ENCODE peak calls at places on chromosome 10, in four cellular contexts. X is MM.1S, W is hepatocyte, U is AG04450. P is an unnamed sample.

GRCh38 chr10:112446855-112447691 is at the start of the genes VTI1A and ZDHHC6:
- DNase-seq in X (peak; percentile 87), W (peak; percentile 93), U (peak; percentile 61), P (peak; percentile 84)

GRCh38 chr10:114195079-114195478 is 15.9 kb downstream of the TDRD1 start:
- DNase-seq in X (peak; percentile 79), W (no peak), U (no peak), P (no peak)

GRCh38 chr10:52443419-52444388 is 129.6 kb downstream of the DKK1 start:
- DNase-seq in X (no peak), W (no peak), U (peak; percentile 44), P (peak; percentile 81)

GRCh38 chr10:121559321-121559720 is 38.9 kb downstream of the FGFR2 start:
- DNase-seq in X (peak; percentile 75), W (no peak), U (no peak), P (no peak)

GRCh38 chr10:83698899-83699298 is 440.4 kb upstream of the GHITM start:
- DNase-seq in X (no peak), W (no peak), U (no peak), P (no peak)

GRCh38 chr10:94116848-94117247 is 123.1 kb downstream of the PLCE1 start:
- DNase-seq in X (no peak), W (no peak), U (no peak), P (no peak)

GRCh38 chr10:60114765-60115586 is 208.6 kb upstream of the CCDC6 start:
- DNase-seq in X (peak; percentile 61), W (peak; percentile 64), U (peak; percentile 43), P (no peak)

GRCh38 chr10:119341236-119342016 is 134.1 kb downstream of the GRK5 start:
- DNase-seq in X (no peak), W (peak; percentile 77), U (no peak), P (peak; percentile 52)

GRCh38 chr10:47025540-47026300 is 114.5 kb downstream of the PTPN20 start:
- DNase-seq in X (no peak), W (no peak), U (no peak), P (no peak)

GRCh38 chr10:46301056-46301645 is 14.4 kb downstream of the ANTXRL start:
- DNase-seq in X (no peak), W (no peak), U (no peak), P (no peak)

GRCh38 chr10:78475501-78475900 is 441.8 kb downstream of the RPS24 start:
- DNase-seq in X (no peak), W (no peak), U (no peak), P (no peak)

GRCh38 chr10:96959733-96960132 is 127.6 kb downstream of the LCOR start:
- DNase-seq in X (no peak), W (no peak), U (no peak), P (no peak)

GRCh38 chr10:61140765-61141392 is 196.9 kb upstream of the RHOBTB1 start:
- DNase-seq in X (peak; percentile 50), W (peak; percentile 62), U (peak; percentile 51), P (peak; percentile 30)

GRCh38 chr10:49350856-49351532 is 44.9 kb downstream of the DRGX start:
- DNase-seq in X (no peak), W (no peak), U (no peak), P (no peak)

GRCh38 chr10:11609052-11609451 is 2.4 kb downstream of the USP6NL start:
- DNase-seq in X (no peak), W (no peak), U (no peak), P (no peak)

GRCh38 chr10:31605846-31606543 is 287.0 kb downstream of the ZEB1 start:
- DNase-seq in X (no peak), W (no peak), U (no peak), P (no peak)

GRCh38 chr10:629186-629998 is 60.1 kb downstream of the DIP2C start:
- DNase-seq in X (no peak), W (no peak), U (no peak), P (no peak)

GRCh38 chr10:46546591-46547330 is 9.7 kb downstream of the GPRIN2 start:
- DNase-seq in X (no peak), W (no peak), U (no peak), P (peak; percentile 55)

GRCh38 chr10:25130911-25131310 is 43.9 kb upstream of the GPR158 start:
- DNase-seq in X (no peak), W (no peak), U (no peak), P (peak; percentile 4)

GRCh38 chr10:59995862-59996261 is 89.5 kb upstream of the CCDC6 start:
- DNase-seq in X (no peak), W (no peak), U (no peak), P (no peak)

GRCh38 chr10:70145166-70145665 is 1.3 kb downstream of the TYSND1 start:
- DNase-seq in X (no peak), W (no peak), U (no peak), P (peak; percentile 31)
- H3K27ac ChIP-seq in X (peak overlapping the region; percentile 81), W (peak overlapping the region; percentile 88), U (peak overlapping the region; percentile 52), P (peak overlapping the region; percentile 95)

GRCh38 chr10:130423455-130424305 is 287.5 kb downstream of the GLRX3 start:
- DNase-seq in X (no peak), W (no peak), U (no peak), P (no peak)

GRCh38 chr10:130424418-130424817 is 288.2 kb downstream of the GLRX3 start:
- DNase-seq in X (no peak), W (no peak), U (no peak), P (no peak)

GRCh38 chr10:130425169-130425568 is 289.0 kb downstream of the GLRX3 start:
- DNase-seq in X (no peak), W (no peak), U (no peak), P (no peak)

GRCh38 chr10:130421909-130422308 is 285.7 kb downstream of the GLRX3 start:
- DNase-seq in X (no peak), W (no peak), U (no peak), P (no peak)

GRCh38 chr10:130422366-130423324 is 286.5 kb downstream of the GLRX3 start:
- DNase-seq in X (no peak), W (no peak), U (no peak), P (no peak)
- TF ChIP-seq CTCF in X (no peak), W (no peak), U (no peak), P (no peak)

GRCh38 chr10:44981172-44982113 is 2.8 kb upstream of the DEPP1 start:
- DNase-seq in X (no peak), W (peak; percentile 70), U (peak; percentile 58), P (peak; percentile 69)
- H3K27ac ChIP-seq in X (no peak overlapping the region), W (peak overlapping the region; percentile 78), U (peak overlapping the region; percentile 98), P (peak overlapping the region; percentile 74)

DNA sequence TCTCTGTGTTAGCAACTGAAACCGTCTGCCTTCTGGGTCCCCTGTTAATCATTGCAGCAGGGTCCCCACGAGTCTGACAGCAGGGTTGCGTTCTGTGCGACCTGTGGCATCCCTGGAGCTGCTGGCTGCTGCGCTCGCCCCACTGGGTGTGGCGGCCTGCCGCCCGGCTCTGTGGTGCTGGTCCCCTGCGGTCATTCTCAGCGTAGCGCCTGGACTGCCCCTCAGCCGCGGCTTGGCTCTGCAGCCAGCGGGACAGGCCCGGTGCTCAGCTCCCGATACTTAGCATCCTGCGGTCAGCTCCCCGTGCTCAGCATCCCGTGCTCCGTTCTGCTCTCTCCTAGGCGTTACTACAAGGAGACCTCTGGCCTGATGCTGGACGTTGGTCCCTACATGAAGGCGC is 35.0 kb downstream of the LHPP start:
- DNase-seq in X (no peak), W (no peak), U (no peak), P (no peak)
- TF ChIP-seq CTCF in X (no peak), W (no peak), U (no peak), P (no peak)

GRCh38 chr10:132563485-132564248 is 26.1 kb downstream of the INPP5A start:
- DNase-seq in X (no peak), W (no peak), U (no peak), P (no peak)
- H3K27ac ChIP-seq in X (no peak overlapping the region), W (no peak overlapping the region), U (no peak overlapping the region), P (no peak overlapping the region)

GRCh38 chr10:34794835-34795234 is 20.3 kb downstream of the PARD3 start:
- DNase-seq in X (no peak), W (no peak), U (no peak), P (no peak)
- TF ChIP-seq CTCF in X (no peak), W (no peak), U (no peak), P (no peak)

GRCh38 chr10:124094419-124094785 is 1.0 kb upstream of the CHST15 start:
- DNase-seq in X (peak; percentile 34), W (no peak), U (no peak), P (no peak)
- H3K27ac ChIP-seq in X (peak overlapping the region; percentile 86), W (no peak overlapping the region), U (no peak overlapping the region), P (peak overlapping the region; percentile 85)

P was measured in RWPE1.